ENCODE peak calls at places on chromosomes 2 and 18, in eight cellular contexts. Z is CD8-positive, alpha-beta T cell; Q is Peyer's patch; J is upper lobe of left lung; O is K562; U is OCI-LY7; A is lower lobe of right lung; F is thoracic aorta. I is an unnamed sample.

GRCh38 chr2:203328735-203329549 is 748 bp downstream of the ABI2 start:
- DNase-seq in Z (peak; percentile 31), Q (peak; percentile 35), J (no peak), O (peak; percentile 55), U (peak; percentile 50), A (peak; percentile 53), F (no peak), I (peak; percentile 74)

GRCh38 chr2:238731961-238732360 is 115.9 kb upstream of the TWIST2 start:
- DNase-seq in Z (no peak), Q (no peak), J (peak; percentile 8), O (no peak), U (no peak), A (no peak), F (no peak), I (no peak)

GRCh38 chr18:67385455-67385854 is 131.1 kb downstream of the DSEL start:
- DNase-seq in Z (no peak), Q (no peak), J (no peak), O (no peak), U (no peak), A (no peak), F (no peak), I (no peak)

GRCh38 chr2:64605991-64606494 is 47.7 kb downstream of the SERTAD2 start:
- DNase-seq in Z (no peak), Q (no peak), J (no peak), O (no peak), U (no peak), A (no peak), F (no peak), I (no peak)

GRCh38 chr2:181037922-181038321 is 57.5 kb downstream of the UBE2E3 start:
- DNase-seq in Z (no peak), Q (no peak), J (no peak), O (no peak), U (no peak), A (no peak), F (no peak), I (no peak)

GRCh38 chr2:158912122-158912521 is 56.3 kb upstream of the TANC1 start:
- DNase-seq in Z (no peak), Q (no peak), J (no peak), O (no peak), U (no peak), A (no peak), F (no peak), I (no peak)

GRCh38 chr2:170999654-171000053 is 70.6 kb downstream of the GORASP2 start:
- DNase-seq in Z (no peak), Q (no peak), J (no peak), O (no peak), U (no peak), A (no peak), F (no peak), I (no peak)

GRCh38 chr2:42879913-42880737 is 87.7 kb upstream of the HAAO start:
- DNase-seq in Z (no peak), Q (no peak), J (no peak), O (no peak), U (no peak), A (no peak), F (no peak), I (no peak)

GRCh38 chr2:174763793-174764179 is 486 bp downstream of the CHRNA1 start:
- DNase-seq in Z (no peak), Q (no peak), J (no peak), O (no peak), U (no peak), A (no peak), F (no peak), I (no peak)

GRCh38 chr2:18630541-18630940 is 41.2 kb upstream of the NT5C1B start:
- DNase-seq in Z (no peak), Q (no peak), J (no peak), O (no peak), U (no peak), A (no peak), F (no peak), I (no peak)

GRCh38 chr2:204172074-204172600 is 235.6 kb downstream of the ICOS start:
- DNase-seq in Z (no peak), Q (no peak), J (no peak), O (no peak), U (no peak), A (no peak), F (no peak), I (no peak)

GRCh38 chr18:11741505-11742145 is 52.6 kb downstream of the GNAL start:
- DNase-seq in Z (no peak), Q (no peak), J (no peak), O (peak; percentile 62), U (peak; percentile 37), A (no peak), F (no peak), I (no peak)

GRCh38 chr18:71398530-71398929 is 1109.7 kb downstream of the SOCS6 start:
- DNase-seq in Z (no peak), Q (no peak), J (no peak), O (no peak), U (no peak), A (no peak), F (no peak), I (no peak)

GRCh38 chr2:39805936-39806608 is 27.0 kb upstream of the THUMPD2 start:
- DNase-seq in Z (no peak), Q (no peak), J (no peak), O (no peak), U (no peak), A (no peak), F (no peak), I (no peak)

GRCh38 chr2:8123464-8123863 is 558.4 kb upstream of the ID2 start:
- DNase-seq in Z (no peak), Q (no peak), J (no peak), O (no peak), U (no peak), A (no peak), F (no peak), I (no peak)

GRCh38 chr2:8120979-8121825 is 560.7 kb upstream of the ID2 start:
- DNase-seq in Z (no peak), Q (no peak), J (no peak), O (no peak), U (no peak), A (no peak), F (no peak), I (no peak)

GRCh38 chr2:8119782-8120551 is 561.9 kb upstream of the ID2 start:
- DNase-seq in Z (no peak), Q (no peak), J (no peak), O (no peak), U (no peak), A (no peak), F (no peak), I (no peak)

GRCh38 chr2:8122506-8122898 is 559.4 kb upstream of the ID2 start:
- DNase-seq in Z (no peak), Q (no peak), J (no peak), O (no peak), U (no peak), A (no peak), F (no peak), I (no peak)

DNA sequence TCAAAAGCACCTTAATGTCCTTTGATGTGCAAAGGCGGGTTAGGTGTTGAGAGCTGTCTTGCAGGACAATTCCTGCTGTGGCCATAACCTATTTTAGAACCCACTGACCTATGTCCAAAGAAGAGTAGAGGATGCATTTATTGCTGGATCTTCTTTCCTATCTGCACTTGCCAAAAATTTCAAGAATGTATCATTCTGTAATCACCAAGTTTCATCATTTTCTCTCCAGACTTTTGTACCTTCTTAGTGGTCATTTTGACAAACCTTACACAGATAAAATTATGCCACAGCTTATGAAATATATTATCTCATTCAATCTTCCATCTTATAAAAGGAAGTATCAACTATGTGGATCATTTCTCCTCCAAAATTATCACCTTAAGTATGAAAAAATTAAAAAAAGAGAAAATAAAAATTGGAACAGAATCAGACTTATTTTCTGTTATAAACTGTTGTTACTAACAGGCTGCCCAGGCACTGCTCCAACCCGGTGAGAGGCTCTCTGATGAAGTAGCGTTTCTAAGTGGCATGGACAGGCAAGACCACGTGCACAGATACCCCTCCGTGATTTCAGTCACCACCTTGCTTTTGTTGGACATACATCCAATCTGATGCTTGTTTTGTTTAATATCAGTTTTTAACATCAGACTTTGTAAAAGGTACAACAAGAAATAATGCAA is 559.9 kb upstream of the ID2 start:
- DNase-seq in Z (no peak), Q (no peak), J (no peak), O (no peak), U (no peak), A (no peak), F (no peak), I (no peak)
- H3K27ac ChIP-seq in Z (no peak overlapping the region), Q (no peak overlapping the region), J (no peak overlapping the region), O (no peak overlapping the region), U (no peak overlapping the region), A (no peak overlapping the region), F (no peak overlapping the region), I (no peak overlapping the region)

GRCh38 chr2:232668805-232669444 is 28.2 kb upstream of the GIGYF2 start:
- DNase-seq in Z (no peak), Q (no peak), J (no peak), O (no peak), U (no peak), A (no peak), F (no peak), I (no peak)
- TF ChIP-seq CTCF in Z (no peak), Q (no peak), J (peak; percentile 14), O (peak; percentile 65), U (peak; percentile 32), A (peak; percentile 33), F (peak; percentile 45), I (peak; percentile 75)

DNA sequence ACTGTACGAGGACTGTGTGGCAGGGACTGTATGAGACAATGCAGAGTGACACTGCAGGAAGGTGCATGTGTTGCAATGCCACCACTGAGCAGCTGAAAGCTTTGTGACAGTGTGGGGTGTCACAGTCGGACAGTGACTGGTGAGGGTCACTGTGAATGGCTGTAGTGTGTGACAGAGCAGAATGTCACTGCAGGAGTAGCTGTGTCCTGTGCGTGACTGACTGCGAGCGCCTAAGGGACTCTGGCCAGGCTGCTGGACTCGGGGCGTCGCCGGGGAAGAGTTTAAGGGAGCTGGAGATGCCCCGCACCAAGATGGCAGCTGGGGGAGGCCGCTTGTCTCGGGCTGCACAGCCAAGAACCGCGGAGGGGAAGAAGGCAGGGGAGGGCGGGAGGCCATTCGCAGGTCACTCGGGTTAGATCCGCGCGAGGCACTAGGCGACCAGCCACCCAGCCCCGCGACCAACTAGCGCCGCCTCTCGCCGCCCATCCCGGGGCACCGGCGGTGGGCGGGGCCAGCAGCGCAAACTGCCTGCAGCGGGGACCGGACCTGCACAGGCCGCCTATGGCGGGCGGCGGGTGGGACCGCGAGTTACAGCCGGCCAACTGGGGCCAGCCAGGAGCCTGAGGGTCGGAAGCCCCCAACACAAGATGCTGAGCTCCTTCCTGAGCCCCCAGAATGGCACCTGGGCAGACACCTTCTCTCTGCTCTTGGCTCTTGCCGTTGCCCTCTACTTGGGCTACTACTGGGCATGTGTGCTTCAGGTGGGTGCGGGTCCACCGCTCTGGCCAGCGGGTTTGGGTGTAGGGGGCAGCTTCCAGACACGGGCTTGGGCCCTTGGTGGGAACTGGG is at the start of gene ABHD1:
- DNase-seq in Z (peak; percentile 68), Q (peak; percentile 65), J (peak; percentile 83), O (peak; percentile 91), U (peak; percentile 24), A (peak; percentile 82), F (no peak), I (peak; percentile 79)
- H3K27ac ChIP-seq in Z (no peak within 1 kb of the TSS), Q (peak within 1 kb of the TSS; percentile 2), J (peak within 1 kb of the TSS; percentile 35), O (no peak within 1 kb of the TSS), U (no peak within 1 kb of the TSS), A (peak within 1 kb of the TSS; percentile 31), F (peak within 1 kb of the TSS; percentile 12), I (no peak within 1 kb of the TSS)

GRCh38 chr2:205681836-205682238 is 464 bp upstream of the NRP2 start:
- DNase-seq in Z (no peak), Q (no peak), J (no peak), O (no peak), U (peak; percentile 67), A (no peak), F (no peak), I (no peak)
- TF ChIP-seq CTCF in Z (no peak), Q (no peak), J (no peak), O (no peak), U (no peak), A (no peak), F (no peak), I (no peak)

GRCh38 chr2:11457935-11458334 is 8.0 kb downstream of the E2F6 start:
- DNase-seq in Z (no peak), Q (no peak), J (no peak), O (no peak), U (no peak), A (no peak), F (no peak), I (no peak)
- H3K27ac ChIP-seq in Z (no peak overlapping the region), Q (no peak overlapping the region), J (no peak overlapping the region), O (no peak overlapping the region), U (no peak overlapping the region), A (no peak overlapping the region), F (no peak overlapping the region), I (no peak overlapping the region)

I was measured in ascending aorta.